ENCODE peak calls at places on chromosomes 4 and X, in four cellular contexts. G is colonic mucosa, U is K562, S is endodermal cell. E is an unnamed sample. For H3K4me1, the result is how much of the 10 kb centered on the place peaks cover.

GRCh38 chr4:166198516-166198915 is 325.5 kb downstream of the TLL1 start:
- DNase-seq in S (peak), U (no peak), G (no peak), E (peak)

GRCh38 chrX:40145670-40146470 is 48.1 kb upstream of the BCOR start:
- DNase-seq in G (no peak), S (peak), U (no peak), E (no peak)

GRCh38 chr4:4750187-4750586 is 109.3 kb upstream of the MSX1 start:
- DNase-seq in G (no peak), U (no peak), S (peak), E (no peak)

GRCh38 chr4:146333187-146333894 is 119.0 kb downstream of the REELD1 start:
- DNase-seq in S (no peak), G (no peak), U (no peak), E (no peak)

GRCh38 chrX:48025561-48025960 is 18.8 kb downstream of the SPACA5 start:
- DNase-seq in S (peak), G (peak), U (peak), E (peak)

GRCh38 chrX:129634541-129634940 is 20.2 kb downstream of the APLN start:
- DNase-seq in U (no peak), S (no peak), G (no peak), E (no peak)

GRCh38 chrX:56790778-56791177 is 61.7 kb downstream of the NBDY start:
- DNase-seq in S (peak), U (no peak), G (peak), E (no peak)

GRCh38 chr4:7585768-7586167 is 151.0 kb upstream of the PSAPL1 start:
- DNase-seq in S (no peak), G (no peak), U (no peak), E (no peak)

GRCh38 chrX:38095971-38096529 is 89.7 kb downstream of the SYTL5 start:
- DNase-seq in U (peak), G (no peak), S (no peak), E (no peak)

GRCh38 chrX:120736989-120737388 is 107.1 kb upstream of the C1GALT1C1 start:
- DNase-seq in S (no peak), U (no peak), G (no peak), E (no peak)

GRCh38 chr4:121100093-121100775 is 27.9 kb upstream of the NDNF start:
- DNase-seq in S (no peak), G (no peak), U (no peak), E (no peak)

GRCh38 chr4:136768925-136769275 is 763.4 kb downstream of the PCDH18 start:
- DNase-seq in S (no peak), U (no peak), G (no peak), E (peak)

GRCh38 chr4:51851090-51851936 is 8.4 kb downstream of the DCUN1D4 start:
- DNase-seq in U (peak), G (no peak), S (no peak), E (no peak)

GRCh38 chrX:38055170-38055847 is 49.0 kb downstream of the SYTL5 start:
- DNase-seq in U (no peak), S (no peak), G (no peak), E (no peak)

GRCh38 chr4:81449018-81449417 is 22.7 kb downstream of the RASGEF1B start:
- DNase-seq in S (no peak), G (no peak), U (no peak), E (no peak)

GRCh38 chr4:77358315-77358928 is 201.4 kb downstream of the CCNG2 start:
- DNase-seq in S (peak), U (peak), G (peak), E (no peak)

GRCh38 chr4:57119054-57119651 is 9.0 kb upstream of the IGFBP7 start:
- DNase-seq in S (no peak), G (peak), U (no peak), E (no peak)

GRCh38 chr4:187090401-187090800 is 366.7 kb upstream of the FAT1 start:
- DNase-seq in G (no peak), S (no peak), U (no peak), E (no peak)

DNA sequence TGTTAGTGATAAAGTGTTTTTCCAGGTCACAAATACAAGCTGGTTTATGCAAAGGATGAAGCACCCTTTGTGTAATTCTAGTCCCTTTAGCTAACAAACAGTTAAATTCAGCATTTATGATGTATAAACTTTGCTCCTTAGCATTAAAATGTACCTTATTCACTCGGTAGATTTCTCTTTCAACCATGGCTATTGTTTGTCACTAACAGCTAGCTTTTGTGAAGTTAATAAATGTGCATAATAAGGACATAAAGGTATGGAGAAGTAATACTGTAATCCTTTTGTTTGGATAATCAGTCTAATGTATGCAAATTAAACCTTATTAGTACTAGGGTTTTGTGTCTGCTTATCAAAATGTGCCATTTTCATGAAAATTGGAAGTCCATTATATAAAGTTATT is 34.2 kb upstream of the ARX start:
- DNase-seq in G (no peak), S (no peak), U (no peak), E (no peak)
- H3K4me3 ChIP-seq in G (no peak), S (no peak), U (no peak), E (no peak)

DNA sequence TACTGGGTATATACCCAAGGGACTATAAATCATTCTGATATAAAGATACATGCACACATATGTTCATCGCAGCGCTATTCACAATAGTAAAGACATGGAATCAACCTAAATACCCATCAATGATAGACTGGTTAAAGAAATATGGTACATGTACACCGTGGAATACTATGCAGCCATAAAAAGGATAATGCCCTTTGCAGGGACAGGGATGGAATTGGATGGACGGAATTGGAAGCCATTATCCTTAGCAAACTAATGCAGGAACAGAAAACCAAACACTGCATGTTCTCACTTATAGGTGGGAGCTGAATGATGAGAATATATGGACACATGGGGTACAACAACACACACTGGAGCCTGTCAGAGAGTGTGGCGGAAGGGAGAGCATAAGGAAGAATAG is 55.9 kb downstream of the DCK start:
- DNase-seq in U (no peak), S (no peak), G (no peak), E (no peak)
- H3K4me1 ChIP-seq in U (under half), S (under half), G (under half), E (under half)

GRCh38 chr4:123401466-123402175 is 5.0 kb downstream of the SPRY1 start:
- DNase-seq in U (no peak), G (no peak), S (no peak), E (no peak)
- H3K9ac ChIP-seq in U (no peak), G (peak), S (no peak), E (no peak)

DNA sequence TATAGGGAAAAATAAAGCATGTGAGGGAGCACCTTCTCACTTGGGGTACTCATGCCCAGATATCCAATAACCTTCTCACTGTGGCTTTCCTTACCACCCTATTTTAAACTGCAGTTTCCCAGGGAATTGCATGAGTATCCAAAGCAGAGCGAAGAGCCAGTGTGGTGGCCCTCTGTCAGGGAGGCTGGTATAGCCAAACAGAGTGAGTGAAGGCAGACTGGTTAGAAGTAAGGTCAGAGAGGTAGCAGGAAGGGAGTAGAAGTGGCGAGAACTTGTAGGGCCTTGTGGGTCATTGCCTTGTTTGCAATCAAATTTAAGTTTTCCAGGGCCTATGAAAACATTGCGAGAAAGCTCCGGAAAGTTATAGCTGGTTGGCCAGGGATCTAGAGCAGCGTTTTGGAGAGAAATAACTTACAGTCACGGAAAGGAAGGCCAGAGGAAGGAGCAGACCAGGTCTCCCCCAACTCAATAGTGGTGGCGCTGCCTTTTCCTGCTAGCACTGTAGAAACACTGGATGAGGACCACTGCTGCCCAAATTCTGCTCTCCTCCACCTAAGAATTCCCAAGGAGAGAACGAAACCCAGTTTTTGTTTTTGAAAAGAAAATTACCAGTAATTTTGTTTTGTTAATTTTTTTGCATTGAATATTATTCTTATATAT is 77.2 kb downstream of the PDLIM5 start:
- DNase-seq in S (peak), U (no peak), G (no peak), E (no peak)
- H3K4me3 ChIP-seq in S (no peak), U (no peak), G (no peak), E (no peak)

DNA sequence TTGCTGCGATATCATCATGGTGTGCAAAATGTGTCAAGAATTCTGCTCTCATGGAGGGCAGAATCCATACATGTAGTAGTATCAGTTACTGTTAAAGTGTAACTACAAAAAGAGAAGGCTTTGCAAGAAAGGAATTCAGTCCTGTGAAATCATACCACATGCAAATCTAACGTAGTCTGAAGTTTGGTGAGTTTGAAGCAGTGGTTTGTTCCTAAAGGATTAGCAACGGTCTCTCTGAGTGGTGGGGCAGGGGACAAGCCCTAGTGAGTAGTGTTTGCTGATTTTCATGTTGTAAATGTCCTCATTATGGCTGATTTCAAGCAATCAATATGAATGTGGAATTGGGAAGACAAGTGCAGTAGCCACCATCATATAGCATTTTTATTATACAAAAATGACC is 47.1 kb upstream of the CLNK start:
- DNase-seq in U (no peak), G (no peak), S (no peak), E (no peak)
- H3K4me1 ChIP-seq in U (under half), G (under half), S (under half), E (under half)

GRCh38 chr4:74777531-74777930 is 16.8 kb downstream of the BTC start:
- DNase-seq in S (no peak), U (no peak), G (no peak), E (no peak)
- H3K9ac ChIP-seq in S (no peak), U (no peak), G (no peak), E (no peak)

GRCh38 chr4:103499094-103499493 is 220.7 kb downstream of the TACR3 start:
- DNase-seq in U (no peak), G (no peak), S (no peak), E (no peak)
- H3K4me3 ChIP-seq in U (no peak), G (no peak), S (no peak), E (no peak)

DNA sequence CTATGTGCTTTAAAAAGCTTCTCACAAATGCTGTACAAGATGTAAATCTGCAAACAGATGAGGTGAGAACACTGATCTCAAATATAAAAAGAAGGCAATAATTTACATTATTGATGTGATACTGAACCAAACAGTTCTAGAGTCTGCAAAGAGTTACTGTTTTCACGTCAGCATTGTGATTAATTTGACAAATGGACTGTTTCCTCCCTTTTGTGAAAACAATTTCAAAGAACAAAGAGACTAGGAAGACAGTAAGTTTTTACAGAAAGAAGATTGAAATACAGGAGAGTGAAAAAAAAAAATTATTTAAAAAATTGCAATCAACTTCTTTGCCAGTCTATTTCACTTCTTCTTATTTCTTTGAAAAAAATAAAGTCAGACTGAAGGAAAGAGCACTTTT is 28.0 kb downstream of the TAPT1 start:
- DNase-seq in S (no peak), U (no peak), G (no peak), E (no peak)
- H3K4me1 ChIP-seq in S (under half), U (under half), G (under half), E (under half)

DNA sequence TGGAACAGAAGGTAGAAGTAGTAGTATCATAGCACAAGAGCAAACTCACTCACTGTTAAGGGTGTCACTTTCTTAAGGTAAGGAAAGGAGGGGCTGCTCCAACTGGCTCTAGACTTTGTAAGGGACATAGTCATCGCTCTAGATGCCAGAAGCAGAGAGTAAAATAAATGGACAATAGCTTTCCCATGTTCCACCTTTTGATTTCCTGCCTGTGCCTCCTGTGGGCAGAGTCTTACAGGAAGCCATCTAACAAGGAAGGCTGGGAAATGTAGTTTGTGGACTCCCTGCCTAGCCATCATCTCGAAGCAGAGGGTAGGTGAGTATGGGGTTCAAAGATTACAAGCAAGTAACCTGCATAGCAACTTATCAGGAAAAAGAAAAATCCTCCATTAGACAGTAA is 1.7 kb upstream of the METTL14 start:
- DNase-seq in G (no peak), S (peak), U (peak), E (no peak)
- H3K9ac ChIP-seq in G (no peak), S (no peak), U (no peak), E (no peak)

DNA sequence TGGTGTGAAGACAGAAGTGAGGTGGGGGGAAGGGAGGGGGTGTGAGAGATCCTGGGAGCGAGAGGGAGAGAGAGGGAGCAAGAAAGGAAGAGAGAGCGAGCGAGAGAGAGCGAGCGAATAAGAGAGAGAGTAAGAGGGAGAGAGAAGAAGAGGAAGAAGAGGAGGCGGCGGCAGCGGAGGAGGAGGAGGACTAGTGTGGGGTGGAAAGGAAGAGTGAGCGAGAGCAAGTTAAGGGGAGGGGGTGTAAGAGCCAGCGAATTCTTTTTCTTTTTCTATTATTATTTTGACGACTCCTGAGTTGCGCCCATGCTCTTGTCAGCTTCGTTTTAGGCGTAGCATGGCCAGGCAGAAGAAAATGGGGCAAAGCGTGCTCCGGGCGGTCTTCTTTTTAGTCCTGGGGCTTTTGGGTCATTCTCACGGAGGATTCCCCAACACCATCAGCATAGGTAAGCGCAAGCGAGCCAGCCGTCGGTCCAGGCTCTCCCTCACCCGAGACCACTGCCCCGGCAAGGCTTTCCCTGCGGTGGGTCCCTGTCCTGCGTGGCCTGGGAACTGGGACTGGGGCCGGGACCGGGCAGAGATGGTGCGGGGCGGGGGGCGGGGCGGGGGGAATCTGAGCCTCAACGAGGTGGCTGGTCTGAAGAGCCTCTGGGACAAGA is at the start of gene GRIA3:
- DNase-seq in U (no peak), G (no peak), S (peak), E (no peak)
- H3K4me3 ChIP-seq in U (no peak), G (peak), S (peak), E (peak)

E was measured in NT2/D1.